ENCODE peak calls at places on chromosomes 11 and 22, in six cellular contexts. A is uterus, J is IMR-90, Y is heart left ventricle, B is erythroblast, O is K562. C is an unnamed sample.

GRCh38 chr11:109552376-109552775 is 130.4 kb downstream of the C11orf87 start:
- DNase-seq in Y (no peak), J (no peak), B (no peak), A (no peak), O (no peak), C (no peak)

GRCh38 chr22:49999063-49999900 is 13.3 kb downstream of the IL17REL start:
- DNase-seq in Y (no peak), B (peak), A (no peak), O (peak), J (no peak), C (no peak)

GRCh38 chr11:7032692-7033091 is 12.4 kb downstream of the NLRP14 start:
- DNase-seq in Y (no peak), J (no peak), O (no peak), B (no peak), A (no peak), C (no peak)

GRCh38 chr11:121141051-121141450 is 40.0 kb downstream of the TECTA start:
- DNase-seq in Y (no peak), A (no peak), O (no peak), B (no peak), J (peak), C (no peak)

GRCh38 chr11:36774603-36775002 is 176.6 kb upstream of the RAG2 start:
- DNase-seq in J (peak), Y (no peak), A (no peak), B (no peak), O (no peak), C (no peak)

GRCh38 chr11:31887180-31887579 is 76.1 kb upstream of the PAX6 start:
- DNase-seq in J (no peak), A (no peak), O (peak), Y (no peak), B (peak), C (peak)

GRCh38 chr11:100612766-100613165 is 74.3 kb upstream of the ARHGAP42 start:
- DNase-seq in A (no peak), J (no peak), Y (no peak), B (no peak), O (no peak), C (no peak)

GRCh38 chr11:65417221-65417701 is 5.3 kb upstream of the NEAT1 start:
- DNase-seq in Y (peak), B (peak), A (peak), O (no peak), J (no peak), C (no peak)

GRCh38 chr11:2277933-2278523 is 7.6 kb upstream of the ASCL2 start:
- DNase-seq in Y (no peak), J (no peak), O (no peak), B (no peak), A (peak), C (no peak)

GRCh38 chr22:26547426-26547825 is 35.2 kb upstream of the TFIP11 start:
- DNase-seq in Y (no peak), B (no peak), O (no peak), A (no peak), J (peak), C (no peak)

GRCh38 chr11:78576549-78577097 is 2.0 kb upstream of the NARS2 start:
- DNase-seq in Y (no peak), A (no peak), B (no peak), O (no peak), J (no peak), C (no peak)

GRCh38 chr11:1771700-1772099 is 8.0 kb upstream of the CTSD start:
- DNase-seq in A (peak), B (no peak), O (no peak), Y (no peak), J (peak), C (no peak)

GRCh38 chr11:57638005-57638760 is 11.5 kb downstream of the YPEL4 start:
- DNase-seq in Y (peak), A (peak), O (no peak), B (no peak), J (peak), C (no peak)

GRCh38 chr11:69359735-69360470 is 65.9 kb downstream of the MYEOV start:
- DNase-seq in A (no peak), B (no peak), Y (no peak), J (peak), O (no peak), C (no peak)

GRCh38 chr11:112525270-112525669 is 264.6 kb upstream of the PLET1 start:
- DNase-seq in J (no peak), A (no peak), B (no peak), Y (no peak), O (no peak), C (no peak)

GRCh38 chr11:61032824-61033223 is 61.3 kb downstream of the CD6 start:
- DNase-seq in O (no peak), B (no peak), Y (no peak), J (no peak), A (no peak), C (no peak)

GRCh38 chr22:30694638-30695350 is at the start of gene OSBP2:
- DNase-seq in Y (peak), J (no peak), A (peak), B (no peak), O (no peak), C (no peak)

GRCh38 chr11:36266767-36267166 is 22.5 kb downstream of the COMMD9 start:
- DNase-seq in O (no peak), B (no peak), A (no peak), Y (no peak), J (no peak), C (no peak)

GRCh38 chr11:66136752-66137123 is 66.7 kb downstream of the PACS1 start:
- DNase-seq in J (peak), Y (no peak), B (no peak), O (no peak), A (no peak), C (no peak)

DNA sequence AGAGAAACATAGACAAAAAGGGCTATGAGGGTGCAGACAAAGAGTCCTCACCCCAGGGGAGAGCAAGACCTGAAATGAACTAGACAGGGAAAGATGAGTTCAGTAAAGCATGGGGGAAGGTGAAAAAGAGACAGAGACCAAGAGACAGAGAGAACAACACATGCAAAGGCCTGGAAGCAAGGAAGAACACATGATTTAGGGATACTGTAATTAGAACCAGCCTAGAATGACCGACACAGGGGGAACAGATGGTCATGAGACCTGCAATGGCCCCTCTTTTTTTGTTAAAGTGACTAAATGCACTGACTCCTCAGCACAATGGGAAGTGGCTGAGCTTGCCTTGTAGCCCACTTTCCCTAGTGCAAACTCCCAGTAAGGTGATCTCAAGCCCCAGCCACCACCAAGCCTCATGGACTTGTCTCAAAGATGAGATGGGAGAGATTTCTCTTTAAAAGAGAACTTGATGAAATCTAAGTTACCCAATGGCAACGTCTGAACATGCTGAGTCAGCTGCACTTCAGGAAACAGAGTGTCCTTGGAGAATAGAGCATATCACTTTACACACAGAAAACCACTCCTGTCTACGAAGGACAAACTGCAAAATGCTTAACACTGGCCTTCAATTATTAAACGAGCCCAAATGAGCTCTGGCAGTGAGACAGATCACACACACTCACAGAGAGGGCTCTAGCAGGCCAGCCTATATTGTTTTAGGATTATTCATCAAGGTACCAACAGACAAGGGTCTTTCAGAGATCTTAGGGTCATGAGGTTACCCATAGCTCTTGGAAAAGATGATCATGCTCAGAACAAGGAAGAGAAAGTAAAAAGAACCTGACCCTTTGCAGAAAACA is 91.0 kb downstream of the SERGEF start:
- DNase-seq in A (no peak), B (no peak), O (peak), J (peak), Y (no peak), C (no peak)
- TF ChIP-seq POLR2A in A (no peak), B (no peak), O (no peak), J (no peak), Y (no peak), C (no peak)

GRCh38 chr22:28795932-28796856 is 4.2 kb downstream of the XBP1 start:
- DNase-seq in B (no peak), Y (no peak), A (no peak), J (no peak), O (no peak), C (no peak)
- TF ChIP-seq POLR2A in B (peak), Y (no peak), A (no peak), J (no peak), O (no peak), C (no peak)

GRCh38 chr22:45179276-45180049 is 15.7 kb downstream of the NUP50 start:
- DNase-seq in A (no peak), Y (no peak), O (no peak), J (no peak), B (no peak), C (no peak)
- TF ChIP-seq POLR2A in A (no peak), Y (no peak), O (no peak), J (no peak), B (no peak), C (no peak)

GRCh38 chr22:27799334-27800249 is 2.0 kb downstream of the MN1 start:
- DNase-seq in J (no peak), B (no peak), Y (no peak), A (no peak), O (no peak), C (no peak)

GRCh38 chr22:27801616-27802388 is at the start of gene MN1:
- DNase-seq in O (no peak), Y (peak), B (no peak), A (no peak), J (peak), C (no peak)

GRCh38 chr22:27798526-27799333 is 2.8 kb downstream of the MN1 start:
- DNase-seq in A (no peak), B (no peak), J (no peak), Y (no peak), O (no peak), C (no peak)

GRCh38 chr22:27801197-27801615 is 350 bp downstream of the MN1 start:
- DNase-seq in A (no peak), Y (no peak), J (peak), O (peak), B (peak), C (no peak)

GRCh38 chr22:27800250-27801131 is 1.1 kb downstream of the MN1 start:
- DNase-seq in A (no peak), B (no peak), Y (no peak), J (no peak), O (no peak), C (no peak)
- TF ChIP-seq POLR2A in A (no peak), B (no peak), Y (no peak), J (no peak), O (no peak), C (no peak)

DNA sequence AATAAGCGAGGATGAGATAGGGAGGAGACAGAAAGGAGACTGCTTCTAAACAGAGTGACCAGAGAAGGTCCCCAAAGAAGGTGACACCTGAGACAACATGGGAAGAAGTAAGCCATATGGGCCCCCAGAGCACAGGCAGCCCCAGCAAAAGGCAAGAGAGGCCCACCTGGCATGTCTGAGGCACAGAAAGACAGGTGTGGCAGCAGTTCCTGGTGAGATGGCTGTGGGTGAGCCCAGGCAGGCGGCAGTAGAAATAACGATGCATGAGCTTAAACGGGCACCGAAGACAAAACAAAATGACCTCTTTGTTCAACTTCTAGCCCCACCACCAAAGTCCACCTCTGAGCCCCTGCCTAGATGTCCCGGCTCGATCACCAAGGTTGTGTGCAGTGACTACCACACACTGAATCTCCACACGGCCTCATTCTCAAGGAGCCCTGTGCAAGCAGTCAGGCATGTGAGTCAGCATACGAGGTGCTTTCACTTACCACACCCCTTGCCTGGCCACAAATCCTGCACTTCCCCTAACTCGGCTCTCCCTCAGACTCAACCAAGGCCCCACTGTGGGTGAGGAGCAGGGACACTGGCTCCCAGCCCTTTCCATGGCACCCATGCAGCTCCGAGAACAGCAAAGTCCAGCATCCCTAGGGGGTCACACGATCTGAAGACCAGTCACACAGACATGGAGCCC is 77.6 kb downstream of the PACSIN2 start:
- DNase-seq in A (peak), B (peak), J (peak), Y (no peak), O (peak), C (peak)
- TF ChIP-seq POLR2A in A (no peak), B (no peak), J (peak), Y (no peak), O (no peak), C (no peak)

DNA sequence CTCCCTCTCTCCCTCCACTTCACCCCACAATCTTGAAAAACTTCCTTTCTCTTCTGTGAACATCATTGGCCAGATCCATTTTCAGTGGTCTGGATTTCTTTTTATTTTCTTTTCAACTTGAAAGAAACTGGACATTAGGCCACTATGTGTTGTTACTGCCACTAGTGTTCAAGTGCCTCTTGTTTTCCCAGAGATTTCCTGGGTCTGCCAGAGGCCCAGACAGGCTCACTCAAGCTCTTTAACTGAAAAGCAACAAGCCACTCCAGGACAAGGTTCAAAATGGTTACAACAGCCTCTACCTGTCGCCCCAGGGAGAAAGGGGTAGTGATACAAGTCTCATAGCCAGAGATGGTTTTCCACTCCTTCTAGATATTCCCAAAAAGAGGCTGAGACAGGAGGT is 92.1 kb downstream of the CD44 start:
- DNase-seq in O (no peak), A (no peak), Y (no peak), B (no peak), J (no peak), C (no peak)
- TF ChIP-seq POLR2A in O (no peak), A (no peak), Y (no peak), B (no peak), J (no peak), C (no peak)

GRCh38 chr22:37758698-37759097 is 49.0 kb upstream of the GCAT start:
- DNase-seq in O (no peak), Y (no peak), J (no peak), A (no peak), B (no peak), C (no peak)
- TF ChIP-seq POLR2A in O (no peak), Y (no peak), J (no peak), A (no peak), B (no peak), C (no peak)

DNA sequence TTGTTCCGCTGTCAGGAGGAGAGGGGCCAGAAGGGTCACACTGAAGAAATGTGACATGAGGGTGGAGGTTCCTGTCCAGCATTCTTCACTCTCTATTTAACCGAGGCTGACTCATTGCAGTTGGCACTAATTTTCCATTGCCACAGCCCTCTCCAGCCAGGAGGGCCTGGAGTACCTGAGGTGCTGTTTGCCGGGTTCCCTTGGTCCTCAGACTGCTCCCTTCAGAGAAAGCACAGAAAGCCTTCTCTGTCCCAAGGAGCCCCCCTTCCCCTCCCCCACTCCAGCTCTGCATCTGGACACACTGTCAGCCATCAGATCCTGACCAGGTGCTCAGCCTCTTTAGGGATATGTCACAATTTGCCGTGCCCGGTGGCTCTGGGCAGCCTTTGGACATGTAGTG is 3.1 kb upstream of the C11orf91 start:
- DNase-seq in Y (no peak), B (no peak), O (no peak), A (no peak), J (peak), C (no peak)
- TF ChIP-seq POLR2A in Y (no peak), B (no peak), O (no peak), A (no peak), J (no peak), C (no peak)

GRCh38 chr11:11813288-11813962 is 28.3 kb upstream of the USP47 start:
- DNase-seq in A (peak), Y (peak), B (no peak), J (peak), O (peak), C (peak)
- TF ChIP-seq POLR2A in A (no peak), Y (no peak), B (no peak), J (no peak), O (no peak), C (no peak)